ENCODE peak calls at places on chromosomes 16 and 17, in ten cellular contexts. R, I, G, P, K, M, X, F, D and L are unnamed samples. For H3K9me3, the result is how much of the 10 kb centered on the place peaks cover.

GRCh38 chr17:17766351-17767095 is 70.3 kb downstream of the SREBF1 start:
- DNase-seq in R (peak), I (no peak), G (no peak), P (peak), K (no peak), M (no peak), X (no peak), F (no peak), D (no peak), L (no peak)

GRCh38 chr16:81493755-81494433 is 49.3 kb downstream of the CMIP start:
- DNase-seq in R (peak), I (peak), G (peak), P (no peak), K (no peak), M (no peak), X (no peak), F (no peak), D (no peak), L (no peak)

GRCh38 chr16:22318690-22319358 is 21.6 kb downstream of the POLR3E start:
- DNase-seq in R (no peak), I (peak), G (no peak), P (peak), K (no peak), M (no peak), X (peak), F (no peak), D (no peak), L (no peak)

GRCh38 chr17:79628861-79629547 is 18.2 kb upstream of the RBFOX3 start:
- DNase-seq in R (no peak), I (peak), G (peak), P (no peak), K (peak), M (no peak), X (no peak), F (peak), D (no peak), L (peak)

GRCh38 chr17:75625813-75626486 is 7.3 kb upstream of the SMIM5 start:
- DNase-seq in R (no peak), I (no peak), G (no peak), P (peak), K (no peak), M (no peak), X (peak), F (no peak), D (no peak), L (no peak)

GRCh38 chr16:89544113-89544512 is 16.4 kb upstream of the RPL13 start:
- DNase-seq in R (no peak), I (no peak), G (no peak), P (no peak), K (no peak), M (no peak), X (no peak), F (no peak), D (no peak), L (no peak)

GRCh38 chr17:80367510-80367909 is 47.5 kb upstream of the ENDOV start:
- DNase-seq in R (peak), I (peak), G (no peak), P (no peak), K (no peak), M (no peak), X (no peak), F (peak), D (no peak), L (no peak)

GRCh38 chr17:55238931-55239297 is 25.8 kb upstream of the HLF start:
- DNase-seq in R (no peak), I (no peak), G (no peak), P (no peak), K (no peak), M (no peak), X (peak), F (no peak), D (no peak), L (no peak)

GRCh38 chr16:31477220-31478216 is 5.4 kb upstream of the SLC5A2 start:
- DNase-seq in R (peak), I (peak), G (peak), P (no peak), K (no peak), M (no peak), X (no peak), F (peak), D (no peak), L (no peak)

DNA sequence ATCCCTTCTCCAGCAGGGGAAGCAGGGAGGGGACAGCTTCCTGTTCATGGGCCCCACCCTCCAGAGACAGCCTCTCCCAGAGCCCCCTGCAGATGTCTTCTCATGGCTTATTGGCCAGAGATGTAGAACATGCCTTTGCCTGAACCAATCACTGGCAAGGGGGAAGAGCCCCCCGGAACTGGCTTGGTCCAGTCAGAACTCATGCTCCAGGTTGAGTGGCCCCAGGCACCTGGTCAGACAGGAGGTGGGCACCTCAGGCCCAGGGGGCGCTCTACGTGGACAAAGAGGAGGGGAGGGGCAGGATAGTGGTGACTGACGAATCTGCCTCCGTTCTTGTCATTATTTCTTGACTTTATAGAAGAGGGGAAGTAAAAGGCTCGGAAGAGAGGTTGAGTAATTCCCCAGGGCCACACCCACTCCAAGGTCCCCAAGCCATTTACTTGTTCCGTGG is 23.6 kb downstream of the RAB11FIP4 start:
- DNase-seq in R (peak), I (no peak), G (no peak), P (no peak), K (no peak), M (no peak), X (no peak), F (no peak), D (no peak), L (no peak)
- TF ChIP-seq CTCF in R (no peak), I (no peak), G (no peak), P (peak), K (no peak), M (no peak), X (no peak), F (no peak), D (no peak), L (no peak)

DNA sequence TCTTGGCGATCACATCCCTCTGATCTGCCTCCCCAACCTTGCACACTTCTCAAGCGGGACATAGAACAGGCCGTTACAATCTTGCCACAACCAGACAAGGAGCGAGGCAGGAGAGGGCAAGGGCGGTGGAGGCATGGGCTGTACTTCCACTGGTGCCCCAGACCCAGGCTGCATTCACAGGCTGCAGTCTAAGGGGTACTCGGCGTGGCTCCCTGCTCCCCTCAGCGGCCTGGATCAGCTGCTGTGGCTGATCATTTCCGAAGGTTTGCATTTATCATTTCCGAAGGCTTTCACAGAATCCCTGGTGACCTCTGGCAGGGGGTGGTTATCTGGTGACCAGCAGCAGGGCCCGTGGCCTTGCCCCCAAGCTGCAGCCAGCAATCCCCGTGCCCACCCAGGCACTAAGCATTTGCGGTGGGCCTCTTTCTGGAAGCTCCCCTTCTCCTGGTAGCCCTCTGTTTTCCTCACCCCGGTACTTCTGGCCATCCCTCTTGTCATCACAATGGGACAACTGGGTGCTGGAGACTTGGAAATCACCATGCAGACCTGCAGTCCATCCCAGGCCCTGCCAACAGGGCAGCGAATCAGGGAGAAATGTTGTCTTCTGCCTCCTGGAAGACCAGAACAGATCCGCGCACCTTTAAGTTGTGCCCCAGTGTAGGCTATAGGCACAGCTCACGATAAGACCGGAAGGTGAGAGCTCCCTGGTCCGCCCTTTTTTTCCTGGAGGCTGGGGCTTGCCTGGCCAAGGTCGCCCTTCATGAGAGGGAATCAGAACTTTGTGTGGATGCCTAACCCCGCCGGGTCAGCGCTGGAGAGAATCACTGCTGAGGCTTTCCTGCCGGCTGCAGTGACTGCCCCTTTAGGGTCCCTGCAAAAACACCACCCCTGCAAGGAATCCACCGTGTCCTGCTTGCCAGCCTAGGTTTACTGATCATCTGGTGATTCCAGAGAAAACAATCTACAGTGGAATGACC is 1739.1 kb downstream of the TP53TG3F start:
- DNase-seq in R (peak), I (no peak), G (no peak), P (no peak), K (no peak), M (no peak), X (no peak), F (no peak), D (no peak), L (no peak)
- H3K9me3 ChIP-seq in R (under half), I (under half), G (under half), P (under half), K (under half), M (under half), X (under half), F (under half), D (under half), L (under half)

GRCh38 chr16:61834082-61834481 is 202.2 kb downstream of the CDH8 start:
- DNase-seq in R (no peak), I (no peak), G (no peak), P (no peak), K (no peak), M (no peak), X (no peak), F (no peak), D (no peak), L (no peak)
- H3K4me3 ChIP-seq in R (no peak), I (no peak), G (no peak), P (no peak), K (no peak), M (no peak), X (no peak), F (no peak), D (no peak), L (no peak)

DNA sequence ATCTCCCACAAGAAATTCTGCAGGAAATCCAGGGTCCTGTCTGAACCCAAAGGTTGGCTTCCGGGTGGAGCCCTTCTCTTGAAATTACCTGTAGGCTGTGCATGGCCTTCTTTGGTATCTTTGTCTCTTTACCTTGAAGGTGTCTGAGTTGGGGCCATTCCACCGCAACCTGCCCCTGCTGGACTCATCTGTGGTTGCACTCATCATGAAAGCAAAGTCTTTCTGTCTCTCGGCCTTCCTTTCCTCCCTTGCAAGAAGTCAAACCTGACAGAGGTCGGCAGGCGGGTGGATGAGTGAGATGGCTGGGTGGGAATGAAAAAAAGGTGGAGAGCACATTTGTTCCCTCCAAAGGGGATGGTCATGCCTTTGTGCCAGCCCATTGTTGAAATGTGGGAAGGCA is 25.1 kb downstream of the SALL1 start:
- DNase-seq in R (no peak), I (no peak), G (no peak), P (no peak), K (no peak), M (no peak), X (no peak), F (no peak), D (no peak), L (no peak)
- TF ChIP-seq CTCF in R (no peak), I (no peak), G (no peak), P (no peak), K (no peak), M (no peak), X (no peak), F (no peak), D (no peak), L (no peak)

DNA sequence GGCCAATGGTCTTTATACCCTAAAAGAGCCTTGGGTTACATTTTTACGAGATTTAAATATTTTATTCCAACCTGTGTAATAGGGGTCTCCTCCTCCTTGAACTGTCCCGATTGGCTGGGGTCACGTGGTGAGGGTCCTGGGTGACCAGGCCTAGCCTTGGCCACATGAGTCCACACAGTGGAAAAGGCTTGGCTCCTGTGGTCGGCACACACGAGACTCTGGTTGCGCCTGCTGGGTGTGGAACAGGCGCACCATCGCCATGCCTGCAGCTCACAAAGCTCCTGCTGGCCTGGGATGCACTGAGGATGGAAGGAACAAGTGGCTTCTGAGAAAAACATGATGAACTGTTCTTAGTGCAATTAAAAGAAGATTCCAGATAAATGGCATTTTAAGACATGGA is 103.9 kb upstream of the ZNF750 start:
- DNase-seq in R (peak), I (peak), G (no peak), P (no peak), K (no peak), M (peak), X (no peak), F (peak), D (no peak), L (no peak)
- H3K9me3 ChIP-seq in R (under half), I (under half), G (under half), P (under half), K (under half), M (under half), X (under half), F (under half), D (half or more), L (under half)

DNA sequence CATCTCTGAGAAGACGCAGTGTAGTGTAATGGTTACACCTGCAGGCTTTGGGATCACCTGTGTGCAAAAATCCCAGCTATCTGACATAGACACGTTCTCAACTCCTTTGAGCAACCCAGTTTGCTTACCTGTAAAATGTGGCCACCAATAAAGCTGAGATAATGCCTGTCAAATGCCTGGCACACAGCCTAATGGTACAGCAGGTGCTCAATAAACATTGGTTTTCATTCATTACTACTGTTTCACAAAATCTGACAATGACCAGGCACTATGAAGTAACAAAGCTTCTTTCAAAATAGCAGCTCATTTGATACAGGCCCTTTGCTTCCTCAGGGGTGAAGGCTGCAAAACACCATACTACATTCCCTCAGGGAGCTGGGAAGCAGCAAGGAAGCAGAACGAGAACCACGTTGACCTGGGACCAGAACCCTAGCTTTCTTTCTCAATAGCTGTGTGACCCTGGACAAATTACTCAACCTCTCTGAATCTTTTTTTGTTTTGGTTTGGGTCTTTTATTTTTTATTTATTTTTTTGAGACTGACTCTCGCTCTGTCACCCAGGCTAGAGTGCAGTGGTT is 4.8 kb downstream of the PAM16 start:
- DNase-seq in R (no peak), I (no peak), G (no peak), P (no peak), K (no peak), M (no peak), X (no peak), F (no peak), D (no peak), L (no peak)
- H3K4me3 ChIP-seq in R (no peak), I (no peak), G (no peak), P (no peak), K (no peak), M (no peak), X (no peak), F (no peak), D (no peak), L (no peak)

GRCh38 chr17:81831957-81832607 is 1.0 kb downstream of the MCRIP1 start:
- DNase-seq in R (peak), I (no peak), G (no peak), P (peak), K (no peak), M (no peak), X (no peak), F (peak), D (no peak), L (no peak)
- TF ChIP-seq CTCF in R (no peak), I (no peak), G (no peak), P (peak), K (no peak), M (no peak), X (no peak), F (no peak), D (no peak), L (no peak)

DNA sequence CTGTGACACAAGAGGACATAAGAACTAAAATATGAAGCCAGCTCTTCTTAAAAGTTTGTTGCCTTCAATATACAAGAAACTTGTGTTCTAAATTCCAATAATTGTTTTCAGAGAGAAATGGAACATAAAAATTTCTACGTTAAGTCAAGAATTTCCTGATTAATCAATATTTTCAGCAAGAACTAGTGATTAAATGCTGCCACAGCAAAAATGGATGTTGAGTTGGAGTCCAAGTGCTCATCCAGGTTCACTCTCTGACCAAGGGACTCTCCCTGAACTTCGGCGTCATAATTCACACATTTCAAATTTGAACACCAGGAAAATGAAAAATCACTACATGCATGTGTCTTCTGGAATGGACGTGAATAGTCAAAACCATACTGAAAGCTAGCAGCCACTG is 1263.6 kb upstream of the GOT2 start:
- DNase-seq in R (no peak), I (no peak), G (no peak), P (no peak), K (no peak), M (no peak), X (no peak), F (no peak), D (no peak), L (no peak)
- H3K9me3 ChIP-seq in R (under half), I (under half), G (under half), P (under half), K (under half), M (under half), X (under half), F (under half), D (under half), L (under half)

GRCh38 chr16:84379008-84379730 is 10.8 kb downstream of the ATP2C2 start:
- DNase-seq in R (peak), I (peak), G (peak), P (no peak), K (no peak), M (no peak), X (no peak), F (peak), D (no peak), L (no peak)

GRCh38 chr16:84379731-84380369 is 11.5 kb downstream of the ATP2C2 start:
- DNase-seq in R (peak), I (no peak), G (peak), P (no peak), K (no peak), M (no peak), X (no peak), F (no peak), D (no peak), L (no peak)

GRCh38 chr16:84378567-84378966 is 10.2 kb downstream of the ATP2C2 start:
- DNase-seq in R (peak), I (peak), G (no peak), P (no peak), K (no peak), M (no peak), X (no peak), F (no peak), D (no peak), L (no peak)

GRCh38 chr16:84380405-84380804 is 12.1 kb downstream of the ATP2C2 start:
- DNase-seq in R (peak), I (peak), G (peak), P (peak), K (no peak), M (no peak), X (no peak), F (no peak), D (no peak), L (no peak)

GRCh38 chr16:84378099-84378498 is 9.8 kb downstream of the ATP2C2 start:
- DNase-seq in R (peak), I (no peak), G (no peak), P (no peak), K (no peak), M (no peak), X (no peak), F (no peak), D (no peak), L (no peak)
- H3K4me3 ChIP-seq in R (no peak), I (no peak), G (no peak), P (no peak), K (no peak), M (no peak), X (no peak), F (no peak), D (no peak), L (no peak)